ENCODE peak calls at places on chromosomes 7 and 10, in ten cellular contexts. S, G, C, Q, L, E, U, H, Z and J are unnamed samples.

GRCh38 chr10:115861455-115861854 is 411.6 kb downstream of the GFRA1 start:
- DNase-seq in S (no peak), G (no peak), C (no peak), Q (no peak), L (no peak), E (no peak), U (no peak), H (no peak), Z (no peak), J (no peak)

GRCh38 chr10:134743-135600 is at the start of gene ZMYND11:
- DNase-seq in S (peak; percentile 45), G (peak; percentile 57), C (peak; percentile 63), Q (peak; percentile 68), L (peak; percentile 60), E (peak; percentile 81), U (peak; percentile 65), H (peak; percentile 89), Z (peak; percentile 8), J (peak; percentile 95)

GRCh38 chr10:118045154-118045841 is 1.4 kb downstream of the RAB11FIP2 start:
- DNase-seq in S (no peak), G (no peak), C (no peak), Q (no peak), L (no peak), E (no peak), U (no peak), H (no peak), Z (no peak), J (no peak)

GRCh38 chr10:22086730-22087364 is 83.3 kb upstream of the DNAJC1 start:
- DNase-seq in S (peak; percentile 23), G (peak; percentile 60), C (no peak), Q (no peak), L (peak; percentile 65), E (peak; percentile 77), U (peak; percentile 58), H (peak; percentile 73), Z (peak; percentile 82), J (peak; percentile 78)

GRCh38 chr7:141649865-141650499 is 52.0 kb downstream of the DENND11 start:
- DNase-seq in S (peak; percentile 32), G (peak; percentile 62), C (peak; percentile 10), Q (no peak), L (peak; percentile 46), E (peak; percentile 87), U (peak; percentile 56), H (no peak), Z (peak; percentile 94), J (peak; percentile 93)

GRCh38 chr10:11043039-11043438 is 25.4 kb downstream of the CELF2 start:
- DNase-seq in S (no peak), G (no peak), C (no peak), Q (no peak), L (no peak), E (no peak), U (no peak), H (no peak), Z (no peak), J (no peak)

GRCh38 chr7:80826520-80827237 is 92.2 kb downstream of the SEMA3C start:
- DNase-seq in S (no peak), G (peak; percentile 17), C (no peak), Q (no peak), L (no peak), E (no peak), U (no peak), H (no peak), Z (peak; percentile 41), J (no peak)

GRCh38 chr10:14468022-14468421 is 137.3 kb upstream of the FRMD4A start:
- DNase-seq in S (no peak), G (no peak), C (no peak), Q (no peak), L (no peak), E (no peak), U (no peak), H (no peak), Z (no peak), J (no peak)

GRCh38 chr7:50356212-50356944 is 51.9 kb downstream of the IKZF1 start:
- DNase-seq in S (no peak), G (no peak), C (no peak), Q (no peak), L (no peak), E (peak; percentile 19), U (peak; percentile 51), H (peak; percentile 76), Z (no peak), J (no peak)

GRCh38 chr10:84499846-84500245 is 171.5 kb downstream of the CCSER2 start:
- DNase-seq in S (no peak), G (no peak), C (no peak), Q (no peak), L (no peak), E (peak; percentile 67), U (no peak), H (no peak), Z (no peak), J (no peak)

GRCh38 chr10:117246997-117247667 is 6.2 kb downstream of the SLC18A2 start:
- DNase-seq in S (no peak), G (no peak), C (no peak), Q (no peak), L (no peak), E (no peak), U (no peak), H (no peak), Z (no peak), J (no peak)

GRCh38 chr10:90849956-90850749 is 7.7 kb downstream of the HTR7 start:
- DNase-seq in S (no peak), G (no peak), C (no peak), Q (no peak), L (no peak), E (no peak), U (no peak), H (no peak), Z (peak; percentile 48), J (no peak)

GRCh38 chr7:47497367-47498096 is 84.4 kb downstream of the TNS3 start:
- DNase-seq in S (peak; percentile 39), G (no peak), C (no peak), Q (no peak), L (no peak), E (no peak), U (no peak), H (no peak), Z (no peak), J (peak; percentile 32)

DNA sequence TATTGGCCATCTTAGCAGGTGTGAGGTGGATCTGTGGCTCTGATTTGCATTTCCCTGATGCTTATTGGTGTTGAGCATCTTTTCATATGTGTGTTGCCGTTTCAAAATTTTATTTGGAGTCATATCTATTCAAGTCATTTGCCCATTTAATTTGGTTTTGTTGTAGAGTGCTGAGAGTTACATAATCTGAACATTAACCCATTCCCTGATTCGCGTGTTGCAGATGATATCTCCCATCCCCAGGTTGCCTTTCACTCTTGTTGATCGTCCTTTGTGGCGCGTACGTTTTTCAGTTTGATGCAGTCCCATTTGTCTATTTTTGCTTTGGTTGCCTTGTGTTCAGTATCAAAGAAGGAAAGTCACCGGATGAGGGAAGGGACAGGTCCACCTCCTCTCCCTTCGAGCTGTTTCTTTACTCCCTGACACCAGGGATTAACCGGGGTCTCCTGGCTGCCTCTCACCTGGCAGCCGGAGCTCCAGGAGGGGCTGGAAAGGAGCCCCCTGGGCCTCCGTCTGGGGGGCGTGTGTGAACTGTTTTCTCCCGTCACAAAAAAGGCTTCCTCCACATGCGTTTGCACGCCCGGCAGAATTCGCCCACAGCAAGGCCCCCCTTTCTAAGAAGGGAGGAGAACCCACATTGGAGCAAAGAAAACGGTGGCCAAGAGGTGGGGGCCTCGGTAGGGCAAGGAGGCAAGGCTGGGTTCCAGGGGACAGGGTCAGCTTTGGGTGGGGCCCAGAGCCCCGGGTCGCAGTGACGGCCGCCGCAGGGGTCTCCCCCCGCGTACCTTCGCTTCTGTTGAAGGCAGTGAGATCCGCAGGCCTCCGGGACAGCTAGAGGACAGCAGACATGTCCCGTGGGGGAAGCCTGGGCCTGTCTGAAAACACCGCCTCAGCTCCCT is 8.3 kb downstream of the MNX1 start:
- DNase-seq in S (no peak), G (no peak), C (no peak), Q (no peak), L (peak; percentile 17), E (peak; percentile 67), U (no peak), H (peak; percentile 49), Z (no peak), J (peak; percentile 73)
- H3K27me3 ChIP-seq in S (peaks cover 35% of the 10 kb centered on the region), G (no peaks in the 10 kb centered on the region), C (peaks cover 18% of the 10 kb centered on the region), Q (peaks cover 36% of the 10 kb centered on the region), L (peaks cover 35% of the 10 kb centered on the region), E (peaks cover 99% of the 10 kb centered on the region), U (peaks cover 23% of the 10 kb centered on the region), H (peaks cover 84% of the 10 kb centered on the region), Z (peaks cover 89% of the 10 kb centered on the region), J (peaks cover 95% of the 10 kb centered on the region)

GRCh38 chr7:107659666-107660065 is 962 bp upstream of the SLC26A4 start:
- DNase-seq in S (no peak), G (no peak), C (no peak), Q (no peak), L (no peak), E (no peak), U (no peak), H (no peak), Z (peak; percentile 77), J (peak; percentile 86)
- H3K27me3 ChIP-seq in S (peaks cover 21% of the 10 kb centered on the region), G (no peaks in the 10 kb centered on the region), C (peaks cover 19% of the 10 kb centered on the region), Q (peaks cover 16% of the 10 kb centered on the region), L (peaks cover 26% of the 10 kb centered on the region), E (peaks cover 69% of the 10 kb centered on the region), U (no peaks in the 10 kb centered on the region), H (peaks cover 42% of the 10 kb centered on the region), Z (no peaks in the 10 kb centered on the region), J (peaks cover 27% of the 10 kb centered on the region)

GRCh38 chr7:150715738-150716137 is 675 bp upstream of the GIMAP1 start:
- DNase-seq in S (no peak), G (no peak), C (no peak), Q (no peak), L (no peak), E (no peak), U (no peak), H (no peak), Z (no peak), J (no peak)

GRCh38 chr7:150716939-150717338 is 526 bp downstream of the GIMAP1 start:
- DNase-seq in S (no peak), G (no peak), C (no peak), Q (no peak), L (no peak), E (no peak), U (no peak), H (no peak), Z (no peak), J (no peak)

GRCh38 chr7:150719960-150720891 is 3.8 kb downstream of the GIMAP1 start:
- DNase-seq in S (no peak), G (no peak), C (no peak), Q (no peak), L (no peak), E (no peak), U (no peak), H (no peak), Z (no peak), J (peak; percentile 52)

GRCh38 chr7:150716368-150716767 is at the start of gene GIMAP1:
- DNase-seq in S (peak; percentile 63), G (no peak), C (peak; percentile 82), Q (peak; percentile 71), L (no peak), E (no peak), U (no peak), H (no peak), Z (no peak), J (no peak)

GRCh38 chr7:150717821-150718420 is 1.5 kb downstream of the GIMAP1 start:
- DNase-seq in S (no peak), G (no peak), C (no peak), Q (no peak), L (no peak), E (no peak), U (no peak), H (no peak), Z (no peak), J (no peak)
- H3K27me3 ChIP-seq in S (no peaks in the 10 kb centered on the region), G (peaks cover 74% of the 10 kb centered on the region), C (no peaks in the 10 kb centered on the region), Q (no peaks in the 10 kb centered on the region), L (no peaks in the 10 kb centered on the region), E (peaks cover 58% of the 10 kb centered on the region), U (no peaks in the 10 kb centered on the region), H (no peaks in the 10 kb centered on the region), Z (no peaks in the 10 kb centered on the region), J (no peaks in the 10 kb centered on the region)

GRCh38 chr10:53325073-53325472 is 552.5 kb upstream of the MBL2 start:
- DNase-seq in S (no peak), G (no peak), C (no peak), Q (no peak), L (no peak), E (no peak), U (no peak), H (no peak), Z (peak; percentile 31), J (no peak)
- H3K27me3 ChIP-seq in S (no peaks in the 10 kb centered on the region), G (no peaks in the 10 kb centered on the region), C (no peaks in the 10 kb centered on the region), Q (no peaks in the 10 kb centered on the region), L (no peaks in the 10 kb centered on the region), E (no peaks in the 10 kb centered on the region), U (no peaks in the 10 kb centered on the region), H (no peaks in the 10 kb centered on the region), Z (no peaks in the 10 kb centered on the region), J (no peaks in the 10 kb centered on the region)